ENCODE peak calls at places on chromosome 17, in ten cellular contexts. R is activated CD4-positive, alpha-beta T cell treated with anti-CD3 and anti-CD28 coated beads for 24 hours; E is fibroblast of mammary gland; J is activated CD8-positive, alpha-beta memory T cell treated with anti-CD3 and anti-CD28 coated beads for 1 hour; Z is T-helper 2 cell; U is HTR-8/SVneo; D is amygdala; P is omental fat pad; V is sciatic nerve; Q is ELF-1. M is an unnamed sample.

GRCh38 chr17:48719642-48720262 is 2.6 kb downstream of the PRAC1 start:
- DNase-seq in V (no peak), U (no peak), Z (no peak), P (no peak), Q (peak), J (no peak), D (no peak), R (no peak), E (no peak), M (no peak)

GRCh38 chr17:76452102-76452645 is 778 bp downstream of the UBE2O start:
- DNase-seq in U (no peak), P (no peak), R (no peak), Z (peak), D (no peak), V (no peak), J (no peak), Q (peak), E (no peak), M (no peak)

GRCh38 chr17:38584350-38584925 is 21.3 kb downstream of the SRCIN1 start:
- DNase-seq in U (peak), D (no peak), V (no peak), E (peak), Z (peak), P (no peak), R (peak), J (no peak), Q (peak), M (no peak)

GRCh38 chr17:55177914-55178217 is 86.9 kb upstream of the HLF start:
- DNase-seq in V (no peak), D (no peak), P (no peak), U (no peak), Q (no peak), E (no peak), R (no peak), Z (no peak), J (no peak), M (no peak)

GRCh38 chr17:40647549-40648325 is at the start of gene SMARCE1:
- DNase-seq in R (peak), V (peak), P (no peak), D (peak), E (peak), Z (peak), Q (peak), J (peak), U (peak), M (no peak)

GRCh38 chr17:1611715-1612114 is 16.9 kb downstream of the SLC43A2 start:
- DNase-seq in D (no peak), P (no peak), J (no peak), Z (no peak), E (no peak), R (no peak), U (no peak), Q (no peak), V (no peak), M (no peak)

GRCh38 chr17:74151551-74152315 is 51.7 kb upstream of the RPL38 start:
- DNase-seq in Q (no peak), R (no peak), Z (no peak), U (no peak), P (no peak), V (no peak), J (no peak), D (no peak), E (no peak), M (no peak)

GRCh38 chr17:15262291-15263205 is 2.6 kb downstream of the PMP22 start:
- DNase-seq in Z (no peak), J (no peak), P (peak), Q (peak), E (peak), U (peak), R (no peak), D (no peak), V (peak), M (no peak)

GRCh38 chr17:74430706-74431567 is 951 bp upstream of the GPRC5C start:
- DNase-seq in V (peak), R (no peak), D (no peak), Q (peak), Z (no peak), P (no peak), U (peak), E (peak), J (no peak), M (peak)

GRCh38 chr17:43846963-43847369 is at the start of gene CD300LG:
- DNase-seq in R (no peak), P (no peak), J (no peak), D (no peak), Z (no peak), U (no peak), E (no peak), Q (peak), V (no peak), M (no peak)

GRCh38 chr17:31842416-31843381 is 16.3 kb downstream of the COPRS start:
- DNase-seq in P (no peak), D (peak), R (peak), U (peak), Z (peak), V (peak), E (peak), J (no peak), Q (peak), M (no peak)

GRCh38 chr17:4771519-4772234 is at the start of gene TM4SF5:
- DNase-seq in P (no peak), V (no peak), E (no peak), U (no peak), R (no peak), D (no peak), Q (no peak), Z (peak), J (no peak), M (no peak)

GRCh38 chr17:29216181-29216580 is 30.5 kb upstream of the CRYBA1 start:
- DNase-seq in P (no peak), E (no peak), U (no peak), Z (no peak), J (no peak), D (no peak), Q (no peak), V (no peak), R (no peak), M (no peak)

GRCh38 chr17:43212641-43213490 is 1.2 kb downstream of the TMEM106A start:
- DNase-seq in Q (no peak), J (no peak), D (no peak), Z (peak), R (no peak), V (no peak), E (no peak), P (no peak), U (no peak), M (peak)

GRCh38 chr17:19933221-19933620 is 44.4 kb downstream of the AKAP10 start:
- DNase-seq in P (no peak), Q (no peak), V (no peak), D (no peak), R (no peak), E (no peak), Z (no peak), J (no peak), U (peak), M (no peak)

GRCh38 chr17:20920813-20921199 is 122.0 kb downstream of the USP22 start:
- DNase-seq in Z (no peak), J (no peak), P (no peak), Q (no peak), V (no peak), U (no peak), D (no peak), E (peak), R (no peak), M (no peak)

M was measured in GM12878.